ENCODE peak calls at places on chromosome 10, in four cellular contexts. One of them, this sample, is unnamed.
A peak's percentile ranks its signal among the peaks of the same experiment; 100 is the strongest.

GRCh38 chr10:93379366-93380042 is 102.6 kb downstream of the MYOF start:
- DNase-seq in GM12878: no peak
- DNase-seq in HCT116: no peak
- DNase-seq in H1: no peak
- DNase-seq in this sample: no peak

GRCh38 chr10:3757250-3757637 is 27.8 kb downstream of the KLF6 start:
- DNase-seq in GM12878: no peak
- DNase-seq in H1: no peak
- DNase-seq in HCT116: no peak
- DNase-seq in this sample: no peak

GRCh38 chr10:5412277-5412941 is at the start of gene NET1:
- DNase-seq in H1: peak; percentile 95
- DNase-seq in HCT116: peak; percentile 80
- DNase-seq in GM12878: peak; percentile 44
- DNase-seq in this sample: peak; percentile 98

GRCh38 chr10:13969792-13970140 is 361.0 kb downstream of the FRMD4A start:
- DNase-seq in HCT116: no peak
- DNase-seq in GM12878: peak; percentile 52
- DNase-seq in H1: no peak
- DNase-seq in this sample: no peak

GRCh38 chr10:88915781-88916180 is 35.7 kb downstream of the STAMBPL1 start:
- DNase-seq in GM12878: no peak
- DNase-seq in HCT116: no peak
- DNase-seq in H1: no peak
- DNase-seq in this sample: no peak

GRCh38 chr10:80356563-80356999 is at the start of the genes DYDC1 and DYDC2:
- DNase-seq in H1: peak; percentile 89
- DNase-seq in HCT116: no peak
- DNase-seq in GM12878: no peak
- DNase-seq in this sample: peak; percentile 36

GRCh38 chr10:60367014-60367413 is 22.7 kb downstream of the ANK3 start:
- DNase-seq in GM12878: no peak
- DNase-seq in HCT116: no peak
- DNase-seq in H1: no peak
- DNase-seq in this sample: no peak

GRCh38 chr10:50857579-50857978 is 27.8 kb downstream of the A1CF start:
- DNase-seq in HCT116: no peak
- DNase-seq in GM12878: no peak
- DNase-seq in H1: no peak
- DNase-seq in this sample: no peak

GRCh38 chr10:55500931-55501559 is 700.0 kb upstream of the PCDH15 start:
- DNase-seq in GM12878: no peak
- DNase-seq in H1: peak; percentile 69
- DNase-seq in HCT116: no peak
- DNase-seq in this sample: no peak

GRCh38 chr10:10332786-10333185 is 684.9 kb upstream of the CELF2 start:
- DNase-seq in H1: no peak
- DNase-seq in GM12878: no peak
- DNase-seq in HCT116: no peak
- DNase-seq in this sample: no peak

GRCh38 chr10:15037691-15038090 is 6.1 kb upstream of the OLAH start:
- DNase-seq in HCT116: no peak
- DNase-seq in H1: no peak
- DNase-seq in GM12878: no peak
- DNase-seq in this sample: no peak

GRCh38 chr10:23193435-23194074 is 1.4 kb downstream of the PTF1A start:
- DNase-seq in GM12878: no peak
- DNase-seq in HCT116: no peak
- DNase-seq in H1: no peak
- DNase-seq in this sample: no peak

GRCh38 chr10:99531696-99532050 is 1.1 kb upstream of the NKX2-3 start:
- DNase-seq in H1: no peak
- DNase-seq in HCT116: no peak
- DNase-seq in GM12878: no peak
- DNase-seq in this sample: no peak

GRCh38 chr10:77626266-77626935 is 11.2 kb downstream of the KCNMA1 start:
- DNase-seq in GM12878: no peak
- DNase-seq in H1: no peak
- DNase-seq in HCT116: no peak
- DNase-seq in this sample: no peak

GRCh38 chr10:72673280-72673679 is 18.7 kb upstream of the MCU start:
- DNase-seq in HCT116: no peak
- DNase-seq in H1: no peak
- DNase-seq in GM12878: no peak
- DNase-seq in this sample: no peak

GRCh38 chr10:1063232-1063862 is 7.2 kb downstream of the WDR37 start:
- DNase-seq in H1: no peak
- DNase-seq in HCT116: no peak
- DNase-seq in GM12878: no peak
- DNase-seq in this sample: no peak

GRCh38 chr10:72037811-72038210 is 50.5 kb downstream of the SPOCK2 start:
- DNase-seq in GM12878: no peak
- DNase-seq in HCT116: no peak
- DNase-seq in H1: no peak
- DNase-seq in this sample: no peak

GRCh38 chr10:119197921-119198320 is 9.4 kb upstream of the GRK5 start:
- DNase-seq in GM12878: no peak
- DNase-seq in HCT116: no peak
- DNase-seq in H1: no peak
- DNase-seq in this sample: no peak

GRCh38 chr10:30384791-30385201 is 35.7 kb upstream of the MTPAP start:
- DNase-seq in H1: no peak
- DNase-seq in GM12878: no peak
- DNase-seq in HCT116: peak; percentile 48
- DNase-seq in this sample: no peak

GRCh38 chr10:91891285-91892001 is 17.8 kb downstream of the FGFBP3 start:
- DNase-seq in GM12878: no peak
- DNase-seq in HCT116: no peak
- DNase-seq in H1: no peak
- DNase-seq in this sample: peak; percentile 51

GRCh38 chr10:91519899-91520514 is 109.9 kb downstream of the HECTD2 start:
- DNase-seq in HCT116: no peak
- DNase-seq in H1: no peak
- DNase-seq in GM12878: no peak
- DNase-seq in this sample: no peak

GRCh38 chr10:6958723-6959122 is 378.6 kb upstream of the PRKCQ start:
- DNase-seq in HCT116: no peak
- DNase-seq in H1: no peak
- DNase-seq in GM12878: no peak
- DNase-seq in this sample: no peak

GRCh38 chr10:128868481-128868880 is 598.6 kb upstream of the MGMT start:
- DNase-seq in GM12878: no peak
- DNase-seq in HCT116: no peak
- DNase-seq in H1: peak; percentile 8
- DNase-seq in this sample: no peak

GRCh38 chr10:34744590-34744989 is 70.5 kb downstream of the PARD3 start:
- DNase-seq in H1: no peak
- DNase-seq in HCT116: no peak
- DNase-seq in GM12878: no peak
- DNase-seq in this sample: no peak

GRCh38 chr10:63221950-63222349 is 88.8 kb downstream of the NRBF2 start:
- DNase-seq in HCT116: no peak
- DNase-seq in GM12878: no peak
- DNase-seq in H1: no peak
- DNase-seq in this sample: no peak

GRCh38 chr10:63219749-63220148 is 86.6 kb downstream of the NRBF2 start:
- DNase-seq in GM12878: no peak
- DNase-seq in HCT116: no peak
- DNase-seq in H1: no peak
- DNase-seq in this sample: no peak

GRCh38 chr10:63227207-63227895 is 94.2 kb downstream of the NRBF2 start:
- DNase-seq in H1: no peak
- DNase-seq in HCT116: peak; percentile 12
- DNase-seq in GM12878: no peak
- DNase-seq in this sample: no peak

GRCh38 chr10:63228237-63228636 is 95.1 kb downstream of the NRBF2 start:
- DNase-seq in GM12878: no peak
- DNase-seq in HCT116: no peak
- DNase-seq in H1: no peak
- DNase-seq in this sample: no peak

DNA sequence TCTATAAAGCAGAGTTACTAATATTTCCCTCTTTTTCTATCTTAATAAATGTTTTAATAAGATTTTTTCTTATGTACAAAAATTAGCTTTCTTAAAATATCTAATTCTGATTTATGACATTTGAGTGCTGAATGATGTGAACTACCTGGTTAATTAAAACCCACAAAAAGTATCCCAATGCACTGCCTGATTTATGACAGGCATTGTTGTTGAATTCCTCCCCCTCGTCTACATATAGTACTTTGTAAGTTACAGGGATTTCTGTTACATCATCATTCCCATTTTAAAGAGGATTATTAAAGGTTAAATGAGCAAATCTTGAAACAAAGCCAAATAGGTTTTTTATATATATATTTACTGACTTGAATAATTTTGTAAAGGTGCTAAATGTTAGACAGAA is 91.1 kb downstream of the NRBF2 start:
- DNase-seq in GM12878: no peak
- DNase-seq in H1: no peak
- DNase-seq in HCT116: no peak
- DNase-seq in this sample: no peak
- TF ChIP-seq EGR1 in GM12878: no peak
- TF ChIP-seq EGR1 in H1: no peak
- TF ChIP-seq EGR1 in HCT116: no peak
- TF ChIP-seq EGR1 in this sample: no peak

DNA sequence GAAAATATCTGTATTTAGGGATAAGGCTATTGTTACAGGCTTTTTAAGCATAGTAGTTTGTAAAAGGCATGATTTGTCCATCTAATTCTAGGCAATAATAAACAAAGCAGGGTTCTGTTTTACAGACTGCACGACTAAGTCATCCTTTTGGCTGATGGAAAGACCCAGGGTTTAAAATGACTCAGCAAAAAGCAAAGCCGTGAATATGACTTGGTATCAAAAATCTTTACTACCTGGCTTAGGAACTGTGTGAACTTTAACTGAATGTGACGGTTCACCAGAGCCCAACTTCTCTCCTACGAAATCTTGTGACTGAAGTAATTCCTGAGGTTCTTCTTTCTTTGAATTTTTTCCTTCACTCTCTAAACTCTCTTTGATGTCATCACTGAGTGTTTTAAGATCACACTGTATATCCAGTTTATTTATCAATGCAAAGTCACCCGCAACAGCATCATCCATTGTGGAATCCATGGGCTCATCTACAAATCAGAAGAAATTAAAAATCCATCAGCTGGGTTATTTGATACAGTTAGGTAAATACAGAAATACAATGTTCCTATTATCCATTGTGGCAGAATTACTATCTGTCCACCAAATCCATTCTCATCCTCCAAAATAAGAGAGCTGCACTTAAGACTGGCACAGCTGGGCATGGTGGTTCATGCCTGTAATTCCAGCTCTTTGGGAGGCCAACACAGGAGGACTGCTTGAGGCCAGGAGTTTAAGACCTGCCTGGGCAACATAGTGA is 17.0 kb downstream of the ATE1 start:
- DNase-seq in GM12878: no peak
- DNase-seq in H1: no peak
- DNase-seq in HCT116: no peak
- DNase-seq in this sample: peak; percentile 16
- TF ChIP-seq EGR1 in GM12878: no peak
- TF ChIP-seq EGR1 in H1: no peak
- TF ChIP-seq EGR1 in HCT116: no peak
- TF ChIP-seq EGR1 in this sample: no peak

DNA sequence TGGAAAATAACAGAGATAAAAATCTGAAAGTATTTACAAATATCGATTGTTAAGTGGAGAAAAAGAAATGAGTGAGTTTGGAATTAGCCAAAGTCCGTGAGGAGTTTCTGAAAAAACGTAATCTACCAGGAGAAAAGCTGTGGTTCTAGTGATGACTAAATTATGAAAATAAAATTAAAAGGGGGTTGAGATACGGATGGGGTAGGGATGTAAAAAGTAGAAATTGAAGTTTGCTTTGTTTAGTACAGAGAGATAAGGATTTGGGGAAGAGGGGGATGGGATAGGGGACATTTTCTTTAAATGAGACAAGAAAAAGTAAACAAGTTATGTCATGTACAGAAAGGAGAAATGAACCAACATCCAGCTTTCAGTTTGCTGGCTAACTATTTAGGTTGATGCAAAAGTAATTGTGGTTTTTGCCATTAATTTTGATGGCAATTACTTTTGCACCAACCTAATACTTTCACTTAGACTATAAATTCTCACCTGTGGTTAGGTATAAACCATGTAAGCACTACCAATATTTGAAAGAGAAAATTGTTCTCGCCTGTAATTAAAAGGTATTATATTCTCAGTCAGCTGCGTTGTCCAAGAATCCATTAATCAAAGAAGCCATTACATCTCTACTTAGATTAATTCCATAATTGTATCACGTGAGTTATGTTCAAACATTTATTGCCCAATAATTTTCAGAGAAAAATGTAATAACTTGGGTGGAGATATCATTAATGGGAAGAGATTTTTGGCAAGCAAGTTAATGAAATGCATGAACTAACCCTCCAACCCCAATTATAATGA is 143.0 kb upstream of the NRP1 start:
- DNase-seq in HCT116: no peak
- DNase-seq in GM12878: no peak
- DNase-seq in H1: no peak
- DNase-seq in this sample: no peak
- TF ChIP-seq EGR1 in HCT116: no peak
- TF ChIP-seq EGR1 in GM12878: no peak
- TF ChIP-seq EGR1 in H1: no peak
- TF ChIP-seq EGR1 in this sample: no peak

GRCh38 chr10:64576497-64576896 is 1055.3 kb downstream of the REEP3 start:
- DNase-seq in GM12878: no peak
- DNase-seq in HCT116: no peak
- DNase-seq in H1: no peak
- DNase-seq in this sample: no peak

GRCh38 chr10:64574371-64574770 is 1053.2 kb downstream of the REEP3 start:
- DNase-seq in H1: no peak
- DNase-seq in HCT116: no peak
- DNase-seq in GM12878: no peak
- DNase-seq in this sample: no peak

GRCh38 chr10:64571053-64571452 is 1049.9 kb downstream of the REEP3 start:
- DNase-seq in GM12878: no peak
- DNase-seq in HCT116: no peak
- DNase-seq in H1: no peak
- DNase-seq in this sample: no peak

DNA sequence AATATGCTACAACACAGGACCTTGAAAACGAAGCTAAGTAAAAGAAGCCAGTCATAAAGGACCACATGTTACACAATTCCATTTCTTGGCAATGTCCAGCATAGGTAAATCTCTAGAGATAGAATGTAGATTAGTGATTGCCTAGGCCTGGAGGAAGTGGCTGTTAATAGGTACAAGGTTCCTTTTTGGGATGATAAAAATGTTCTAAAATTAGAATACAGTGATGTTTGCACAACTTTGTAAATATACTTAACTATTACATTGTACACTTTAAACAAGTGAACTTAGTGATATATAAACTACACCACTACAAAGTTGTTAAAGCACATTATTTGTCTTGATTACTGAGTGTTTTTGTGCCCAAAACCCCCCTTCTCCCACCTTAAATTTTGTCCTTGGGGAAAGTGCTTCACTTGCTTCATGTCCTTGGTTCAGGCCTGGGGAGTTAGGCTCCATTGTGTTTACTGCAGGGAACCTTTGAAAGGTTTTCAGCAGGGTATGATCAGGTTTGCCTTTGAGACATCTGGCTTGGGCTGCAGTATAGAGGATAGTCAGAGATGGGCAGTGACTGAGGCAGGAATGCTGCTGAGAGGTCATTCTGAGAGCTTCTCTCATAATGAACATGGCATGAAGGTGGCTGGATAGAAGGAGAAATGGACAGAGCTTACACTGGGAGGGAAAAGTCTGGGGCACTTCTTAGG is 1052.6 kb downstream of the REEP3 start:
- DNase-seq in GM12878: no peak
- DNase-seq in H1: no peak
- DNase-seq in HCT116: no peak
- DNase-seq in this sample: no peak
- TF ChIP-seq EGR1 in GM12878: no peak
- TF ChIP-seq EGR1 in H1: no peak
- TF ChIP-seq EGR1 in HCT116: no peak
- TF ChIP-seq EGR1 in this sample: no peak